ENCODE peak calls at places on chromosomes 5 and 9, in six cellular contexts. O is activated T-cell treated with anti-CD3 and anti-CD28 coated beads for 24 hours; P is RWPE2; F is activated CD8-positive, alpha-beta T cell treated with anti-CD3 and anti-CD28 coated beads for 36 hours; Z is HEK293T; Y is HTR-8/SVneo. N is an unnamed sample.

GRCh38 chr5:16502866-16503265 is 37.3 kb upstream of the ZNF622 start:
- DNase-seq in O (no peak), P (no peak), F (no peak), Z (no peak), Y (no peak), N (no peak)

GRCh38 chr5:163661358-163661757 is 155.9 kb downstream of the MAT2B start:
- DNase-seq in O (no peak), P (no peak), F (no peak), Z (no peak), Y (no peak), N (no peak)

GRCh38 chr5:14813747-14814146 is 57.8 kb downstream of the ANKH start:
- DNase-seq in O (no peak), P (no peak), F (no peak), Z (no peak), Y (no peak), N (no peak)

GRCh38 chr5:116300016-116300601 is 215.3 kb downstream of the COMMD10 start:
- DNase-seq in O (no peak), P (no peak), F (no peak), Z (no peak), Y (no peak), N (no peak)

GRCh38 chr5:41856644-41857491 is 13.4 kb downstream of the OXCT1 start:
- DNase-seq in O (peak), P (no peak), F (peak), Z (peak), Y (peak), N (no peak)

GRCh38 chr9:16458696-16459420 is 411.6 kb downstream of the BNC2 start:
- DNase-seq in O (no peak), P (no peak), F (no peak), Z (no peak), Y (no peak), N (no peak)

GRCh38 chr5:71937906-71938698 is 169.2 kb upstream of the MAP1B start:
- DNase-seq in O (no peak), P (no peak), F (no peak), Z (no peak), Y (no peak), N (no peak)

GRCh38 chr5:151585970-151586369 is 5.2 kb downstream of the FAT2 start:
- DNase-seq in O (no peak), P (peak), F (no peak), Z (no peak), Y (no peak), N (no peak)

GRCh38 chr5:155753943-155754581 is 572.9 kb upstream of the SGCD start:
- DNase-seq in O (no peak), P (no peak), F (no peak), Z (no peak), Y (no peak), N (no peak)

GRCh38 chr5:103041071-103041676 is 78.8 kb downstream of the GIN1 start:
- DNase-seq in O (no peak), P (no peak), F (no peak), Z (no peak), Y (peak), N (no peak)

GRCh38 chr5:149285153-149285552 is 13.5 kb downstream of the AFAP1L1 start:
- DNase-seq in O (no peak), P (no peak), F (no peak), Z (no peak), Y (no peak), N (no peak)

GRCh38 chr9:126724226-126724625 is 80.6 kb upstream of the ZBTB43 start:
- DNase-seq in O (no peak), P (no peak), F (no peak), Z (no peak), Y (no peak), N (no peak)

GRCh38 chr9:119365291-119366027 is 3.8 kb downstream of the BRINP1 start:
- DNase-seq in O (no peak), P (no peak), F (peak), Z (peak), Y (no peak), N (no peak)

GRCh38 chr5:61624966-61625681 is 293.1 kb downstream of the ZSWIM6 start:
- DNase-seq in O (no peak), P (no peak), F (no peak), Z (no peak), Y (no peak), N (no peak)

GRCh38 chr5:40089269-40089668 is 590.4 kb upstream of the PTGER4 start:
- DNase-seq in O (no peak), P (no peak), F (no peak), Z (no peak), Y (no peak), N (no peak)

GRCh38 chr5:159581502-159582249 is 251.4 kb upstream of the IL12B start:
- DNase-seq in O (no peak), P (peak), F (no peak), Z (no peak), Y (peak), N (no peak)

GRCh38 chr5:93601053-93601429 is 18.0 kb downstream of the NR2F1 start:
- DNase-seq in O (no peak), P (no peak), F (no peak), Z (no peak), Y (no peak), N (no peak)

GRCh38 chr5:107469485-107469884 is 201.3 kb downstream of the EFNA5 start:
- DNase-seq in O (no peak), P (no peak), F (no peak), Z (no peak), Y (peak), N (no peak)

GRCh38 chr5:96734871-96735325 is 72.7 kb downstream of the CAST start:
- DNase-seq in O (no peak), P (no peak), F (no peak), Z (no peak), Y (no peak), N (no peak)

GRCh38 chr5:102628449-102629175 is 126.5 kb upstream of the PAM start:
- DNase-seq in O (no peak), P (no peak), F (no peak), Z (no peak), Y (no peak), N (no peak)

GRCh38 chr9:23717505-23717904 is 108.5 kb downstream of the ELAVL2 start:
- DNase-seq in O (no peak), P (no peak), F (no peak), Z (peak), Y (no peak), N (no peak)

GRCh38 chr5:158487677-158488076 is 612.0 kb downstream of the EBF1 start:
- DNase-seq in O (no peak), P (no peak), F (no peak), Z (no peak), Y (no peak), N (no peak)

GRCh38 chr9:79776581-79776980 is 204.8 kb downstream of the TLE4 start:
- DNase-seq in O (no peak), P (no peak), F (no peak), Z (no peak), Y (no peak), N (no peak)